ENCODE peak calls at places on chromosomes 12 and 14, in nine cellular contexts. N, J, B, Y, O, S, Q, V and T are unnamed samples.

GRCh38 chr14:87457727-87458126 is 535.3 kb downstream of the GALC start:
- DNase-seq in Q (no peak), Y (no peak), S (no peak), V (no peak), O (no peak), B (no peak), J (no peak), N (no peak), T (no peak)

GRCh38 chr14:49619730-49620129 is 696 bp downstream of the RPL36AL start:
- DNase-seq in B (no peak), N (no peak), J (no peak), S (no peak), V (no peak), O (no peak), Q (no peak), Y (peak), T (no peak)

GRCh38 chr12:16359512-16360491 is 12.4 kb downstream of the MGST1 start:
- DNase-seq in V (no peak), N (peak), O (peak), B (no peak), Y (peak), Q (peak), S (no peak), J (no peak), T (peak)

GRCh38 chr12:96886998-96887677 is 19.9 kb upstream of the NEDD1 start:
- DNase-seq in O (no peak), J (no peak), Y (no peak), Q (no peak), S (no peak), N (no peak), B (no peak), V (no peak), T (no peak)

GRCh38 chr14:99792551-99793212 is 531 bp upstream of the EML1 start:
- DNase-seq in J (no peak), V (peak), N (no peak), S (peak), Q (no peak), O (no peak), B (peak), Y (peak), T (peak)

GRCh38 chr12:19620222-19620621 is 180.9 kb downstream of the AEBP2 start:
- DNase-seq in B (no peak), O (peak), J (no peak), Y (peak), N (peak), S (no peak), Q (no peak), V (no peak), T (no peak)

GRCh38 chr14:37970696-37971095 is 237.0 kb upstream of the SSTR1 start:
- DNase-seq in B (no peak), N (no peak), J (no peak), O (no peak), Y (no peak), S (no peak), Q (no peak), V (no peak), T (no peak)

GRCh38 chr14:59601056-59601455 is 24.4 kb upstream of the CCDC175 start:
- DNase-seq in B (no peak), N (no peak), J (no peak), Q (no peak), S (no peak), Y (no peak), V (no peak), O (no peak), T (no peak)

GRCh38 chr12:132558861-132559623 is 51.3 kb downstream of the LRCOL1 start:
- DNase-seq in Y (no peak), B (no peak), O (no peak), J (no peak), N (no peak), S (no peak), Q (no peak), V (no peak), T (no peak)

GRCh38 chr12:52211716-52212585 is 20.1 kb upstream of the KRT80 start:
- DNase-seq in O (peak), N (no peak), Y (no peak), Q (peak), S (no peak), V (no peak), J (no peak), B (no peak), T (no peak)

GRCh38 chr12:11891350-11892064 is 179.2 kb upstream of the BCL2L14 start:
- DNase-seq in Y (no peak), B (no peak), O (no peak), S (no peak), N (no peak), Q (peak), V (no peak), J (no peak), T (no peak)

GRCh38 chr12:82554529-82554928 is 132.2 kb upstream of the TMTC2 start:
- DNase-seq in Q (no peak), Y (peak), N (no peak), J (no peak), V (no peak), B (no peak), S (no peak), O (no peak), T (no peak)

GRCh38 chr12:94637714-94638113 is 12.6 kb downstream of the TMCC3 start:
- DNase-seq in Y (no peak), J (no peak), V (no peak), S (no peak), O (no peak), B (no peak), N (no peak), Q (no peak), T (no peak)

GRCh38 chr12:3214508-3215365 is 137.6 kb downstream of the TSPAN9 start:
- DNase-seq in J (no peak), V (no peak), B (no peak), Q (no peak), O (no peak), N (no peak), S (no peak), Y (no peak), T (no peak)

GRCh38 chr12:80325167-80325959 is 118.7 kb upstream of the PTPRQ start:
- DNase-seq in O (no peak), B (no peak), Q (no peak), Y (no peak), N (no peak), J (no peak), S (no peak), V (no peak), T (no peak)

GRCh38 chr12:47740536-47741339 is 15.4 kb upstream of the ENDOU start:
- DNase-seq in S (no peak), Q (no peak), V (no peak), N (no peak), B (no peak), O (no peak), Y (no peak), J (no peak), T (no peak)

GRCh38 chr14:68345738-68346137 is 447.1 kb downstream of the ZFP36L1 start:
- DNase-seq in S (no peak), Q (no peak), B (no peak), V (no peak), O (no peak), J (no peak), N (no peak), Y (peak), T (no peak)

GRCh38 chr12:11584213-11584855 is 65.1 kb upstream of the ETV6 start:
- DNase-seq in S (no peak), Q (no peak), O (no peak), Y (no peak), N (no peak), J (no peak), V (no peak), B (no peak), T (no peak)

GRCh38 chr14:48250575-48250974 is 575.2 kb upstream of the MDGA2 start:
- DNase-seq in B (no peak), Q (no peak), V (no peak), S (no peak), Y (no peak), O (no peak), N (no peak), J (no peak), T (no peak)

GRCh38 chr12:67534671-67535070 is 113.9 kb upstream of the DYRK2 start:
- DNase-seq in S (no peak), B (no peak), J (no peak), Y (peak), N (no peak), V (no peak), Q (no peak), O (no peak), T (no peak)

GRCh38 chr12:47218191-47218654 is 138.5 kb upstream of the AMIGO2 start:
- DNase-seq in Q (no peak), V (no peak), B (peak), S (no peak), N (no peak), J (peak), O (no peak), Y (peak), T (no peak)

GRCh38 chr12:120091371-120092090 is 25.0 kb downstream of the RAB35 start:
- DNase-seq in J (no peak), N (no peak), Y (no peak), O (no peak), S (no peak), V (no peak), B (no peak), Q (no peak), T (peak)

GRCh38 chr12:66751432-66752113 is 72.7 kb upstream of the GRIP1 start:
- DNase-seq in V (no peak), J (no peak), S (no peak), Q (no peak), B (no peak), O (no peak), Y (no peak), N (no peak), T (no peak)

GRCh38 chr12:111091036-111091435 is 170.7 kb upstream of the MYL2 start:
- DNase-seq in N (no peak), Q (no peak), Y (no peak), B (no peak), V (no peak), O (no peak), S (no peak), J (no peak), T (no peak)

GRCh38 chr12:32897688-32898573 is 1.4 kb upstream of the PKP2 start:
- DNase-seq in O (no peak), N (no peak), Y (no peak), V (no peak), S (no peak), B (no peak), Q (no peak), J (no peak), T (no peak)

GRCh38 chr14:75426332-75427125 is 1.3 kb upstream of the JDP2 start:
- DNase-seq in Y (no peak), Q (no peak), V (no peak), B (peak), O (no peak), S (no peak), N (no peak), J (no peak), T (no peak)

GRCh38 chr12:49637401-49637800 is 14.0 kb downstream of the PRPF40B start:
- DNase-seq in Y (no peak), B (no peak), J (no peak), O (no peak), V (no peak), S (peak), Q (no peak), N (no peak), T (no peak)

GRCh38 chr12:95836185-95836609 is 22.6 kb upstream of the SNRPF start:
- DNase-seq in O (no peak), N (no peak), V (no peak), B (no peak), J (no peak), Y (peak), Q (no peak), S (no peak), T (no peak)

GRCh38 chr12:96434107-96434506 is 33.9 kb upstream of the CDK17 start:
- DNase-seq in O (no peak), V (no peak), B (peak), S (no peak), J (peak), Q (no peak), N (no peak), Y (peak), T (no peak)

GRCh38 chr14:30443368-30444007 is 115.5 kb upstream of the G2E3 start:
- DNase-seq in S (no peak), N (peak), J (no peak), O (no peak), B (no peak), Y (peak), V (no peak), Q (no peak), T (no peak)

GRCh38 chr12:56928262-56928661 is 5.9 kb downstream of the SDR9C7 start:
- DNase-seq in Q (no peak), O (no peak), S (no peak), J (no peak), B (no peak), N (no peak), V (no peak), Y (no peak), T (no peak)

GRCh38 chr12:130086248-130086647 is 76.0 kb upstream of the FZD10 start:
- DNase-seq in B (peak), Y (no peak), V (no peak), Q (no peak), O (no peak), J (no peak), S (no peak), N (no peak), T (no peak)